ENCODE peak calls at places on chromosomes 3 and 15, in four cellular contexts. G is H1, T is mesendoderm, S is H9. F is an unnamed sample.

GRCh38 chr15:90059208-90059985 is 42.9 kb downstream of the IDH2 start:
- DNase-seq in T (peak), S (peak), G (no peak), F (no peak)

GRCh38 chr15:97567411-97567810 is 393.1 kb upstream of the ARRDC4 start:
- DNase-seq in G (no peak), S (no peak), T (no peak), F (no peak)

GRCh38 chr15:78914027-78914764 is 30.6 kb downstream of the CTSH start:
- DNase-seq in G (no peak), T (peak), S (no peak), F (no peak)

GRCh38 chr3:58074997-58075396 is 66.8 kb downstream of the FLNB start:
- DNase-seq in G (no peak), S (no peak), T (no peak), F (no peak)

GRCh38 chr3:135311699-135312098 is 516.6 kb downstream of the EPHB1 start:
- DNase-seq in T (no peak), S (no peak), G (no peak), F (no peak)

GRCh38 chr3:102085431-102086226 is 236.3 kb downstream of the NFKBIZ start:
- DNase-seq in S (no peak), T (no peak), G (no peak), F (peak)

GRCh38 chr3:24829632-24830229 is 335.1 kb upstream of the THRB start:
- DNase-seq in T (peak), S (peak), G (no peak), F (no peak)

GRCh38 chr3:148857321-148857720 is 7.8 kb upstream of the CPA3 start:
- DNase-seq in T (no peak), G (no peak), S (no peak), F (no peak)

GRCh38 chr3:80395023-80395422 is 627.2 kb upstream of the ROBO1 start:
- DNase-seq in G (no peak), S (no peak), T (no peak), F (no peak)

GRCh38 chr15:33700695-33701303 is 267.5 kb upstream of the CHRM5 start:
- DNase-seq in S (peak), T (peak), G (peak), F (peak)

GRCh38 chr15:41512078-41512394 is 1.6 kb downstream of the LTK start:
- DNase-seq in G (no peak), S (no peak), T (no peak), F (no peak)

GRCh38 chr3:67113802-67114407 is 115.8 kb downstream of the KBTBD8 start:
- DNase-seq in S (peak), T (peak), G (peak), F (peak)

GRCh38 chr3:69370156-69370944 is 15.5 kb downstream of the FRMD4B start:
- DNase-seq in T (no peak), G (no peak), S (no peak), F (no peak)

GRCh38 chr3:79597719-79598118 is 170.1 kb downstream of the ROBO1 start:
- DNase-seq in T (no peak), G (no peak), S (no peak), F (no peak)

GRCh38 chr3:113783463-113783862 is 36.6 kb downstream of the ATP6V1A start:
- DNase-seq in S (no peak), T (peak), G (no peak), F (peak)

GRCh38 chr3:49079270-49079669 is 14.6 kb downstream of the QRICH1 start:
- DNase-seq in T (no peak), S (no peak), G (no peak), F (no peak)

GRCh38 chr3:182212479-182213076 is 500.9 kb downstream of the SOX2 start:
- DNase-seq in S (peak), T (peak), G (peak), F (peak)

GRCh38 chr3:173258721-173259120 is 117.7 kb upstream of the SPATA16 start:
- DNase-seq in T (no peak), S (no peak), G (no peak), F (no peak)

GRCh38 chr15:101650145-101650544 is 2.0 kb downstream of the TM2D3 start:
- DNase-seq in T (no peak), G (no peak), S (no peak), F (no peak)

GRCh38 chr3:126449621-126450051 is 26.1 kb downstream of the ZXDC start:
- DNase-seq in T (no peak), G (no peak), S (peak), F (no peak)

GRCh38 chr3:157201648-157202278 is 41.8 kb upstream of the CCNL1 start:
- DNase-seq in T (peak), S (no peak), G (no peak), F (peak)

GRCh38 chr15:41689834-41690233 is 29.6 kb downstream of the MGA start:
- DNase-seq in S (no peak), G (no peak), T (no peak), F (no peak)

GRCh38 chr3:134378384-134378783 is 4.1 kb upstream of the AMOTL2 start:
- DNase-seq in T (peak), G (peak), S (peak), F (no peak)

GRCh38 chr15:89442671-89443307 is 53.6 kb downstream of the RHCG start:
- DNase-seq in T (peak), S (peak), G (peak), F (peak)

GRCh38 chr3:42904076-42904475 is 1.9 kb upstream of the ZNF662 start:
- DNase-seq in T (no peak), G (no peak), S (no peak), F (no peak)

GRCh38 chr3:35071768-35072167 is 567.6 kb upstream of the ARPP21 start:
- DNase-seq in T (no peak), G (no peak), S (no peak), F (no peak)

GRCh38 chr3:23193835-23194234 is 9.3 kb upstream of the UBE2E2 start:
- DNase-seq in T (no peak), S (no peak), G (no peak), F (no peak)

GRCh38 chr3:102081587-102082289 is 232.4 kb downstream of the NFKBIZ start:
- DNase-seq in G (no peak), T (no peak), S (no peak), F (no peak)

GRCh38 chr15:39908186-39908585 is 11.9 kb downstream of the GPR176 start:
- DNase-seq in S (no peak), T (no peak), G (no peak), F (peak)

GRCh38 chr3:167936010-167936409 is 159.7 kb downstream of the GOLIM4 start:
- DNase-seq in T (no peak), G (no peak), S (no peak), F (no peak)

GRCh38 chr15:29952245-29952644 is 130.0 kb upstream of the TJP1 start:
- DNase-seq in T (no peak), S (no peak), G (no peak), F (no peak)

GRCh38 chr3:41102053-41102556 is 97.2 kb upstream of the CTNNB1 start:
- DNase-seq in G (no peak), S (no peak), T (peak), F (no peak)

GRCh38 chr15:25759421-25759820 is 103.7 kb downstream of the ATP10A start:
- DNase-seq in G (no peak), T (no peak), S (no peak), F (no peak)

GRCh38 chr15:38076806-38077205 is 142.4 kb downstream of the TMCO5A start:
- DNase-seq in G (no peak), S (peak), T (peak), F (no peak)

GRCh38 chr3:46464326-46465195 is at the start of gene LTF:
- DNase-seq in S (peak), T (no peak), G (no peak), F (no peak)

GRCh38 chr3:70618151-70618550 is 305.7 kb upstream of the MDFIC2 start:
- DNase-seq in T (no peak), S (no peak), G (no peak), F (no peak)
- H4K5ac ChIP-seq in T (no peak), S (no peak), G (no peak), F (no peak)

GRCh38 chr15:60683156-60683555 is 204.2 kb upstream of the ICE2 start:
- DNase-seq in G (no peak), T (no peak), S (no peak), F (no peak)
- H4K5ac ChIP-seq in G (no peak), T (no peak), S (no peak), F (no peak)

GRCh38 chr3:61650276-61650675 is 88.9 kb downstream of the PTPRG start:
- DNase-seq in S (no peak), G (no peak), T (no peak), F (peak)
- H4K5ac ChIP-seq in S (no peak), G (no peak), T (no peak), F (no peak)

GRCh38 chr3:16740531-16740930 is 135.3 kb upstream of the DAZL start:
- DNase-seq in T (no peak), G (no peak), S (no peak), F (no peak)
- H4K5ac ChIP-seq in T (no peak), G (no peak), S (no peak), F (no peak)

DNA sequence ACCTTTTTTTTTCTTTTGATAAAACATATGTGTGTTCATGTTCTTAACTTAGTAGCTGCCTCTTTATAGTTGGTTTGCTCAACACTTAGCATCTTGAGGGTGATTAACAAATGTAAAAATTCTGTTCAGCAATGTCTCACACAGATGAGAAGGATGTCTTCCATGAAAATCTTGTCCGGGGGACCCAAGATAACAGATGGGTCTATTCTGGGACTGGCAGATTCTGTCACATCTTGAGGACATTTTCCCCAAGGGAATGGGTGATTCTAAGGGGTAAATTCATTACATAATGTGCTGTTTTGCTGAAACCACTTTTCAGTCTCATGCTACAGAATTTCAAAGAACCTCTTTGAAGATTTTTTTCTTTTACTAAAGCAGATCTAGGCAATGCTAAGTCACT is 342.2 kb downstream of the IGSF11 start:
- DNase-seq in S (no peak), G (no peak), T (no peak), F (no peak)
- H4K5ac ChIP-seq in S (no peak), G (no peak), T (no peak), F (no peak)

DNA sequence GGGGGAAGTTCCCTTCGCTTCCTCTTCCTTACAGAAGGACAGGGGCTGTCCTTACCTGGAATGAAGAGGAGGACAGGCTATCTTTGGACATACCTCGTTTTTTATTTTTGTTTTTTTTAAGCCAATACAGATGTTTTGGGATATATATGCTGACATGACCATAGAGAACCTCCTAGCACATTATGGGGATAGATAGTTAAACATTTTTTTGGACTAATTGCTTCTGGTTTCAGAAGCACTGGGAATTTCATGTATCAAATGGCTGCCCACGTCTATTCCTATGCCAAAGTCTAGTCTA is 238.2 kb upstream of the BHLHE40 start:
- DNase-seq in S (no peak), T (no peak), G (no peak), F (no peak)
- H4K5ac ChIP-seq in S (no peak), T (no peak), G (no peak), F (no peak)

GRCh38 chr3:138767498-138768104 is 67.1 kb downstream of the PIK3CB start:
- DNase-seq in S (no peak), T (no peak), G (no peak), F (no peak)
- H4K5ac ChIP-seq in S (no peak), T (no peak), G (no peak), F (no peak)

DNA sequence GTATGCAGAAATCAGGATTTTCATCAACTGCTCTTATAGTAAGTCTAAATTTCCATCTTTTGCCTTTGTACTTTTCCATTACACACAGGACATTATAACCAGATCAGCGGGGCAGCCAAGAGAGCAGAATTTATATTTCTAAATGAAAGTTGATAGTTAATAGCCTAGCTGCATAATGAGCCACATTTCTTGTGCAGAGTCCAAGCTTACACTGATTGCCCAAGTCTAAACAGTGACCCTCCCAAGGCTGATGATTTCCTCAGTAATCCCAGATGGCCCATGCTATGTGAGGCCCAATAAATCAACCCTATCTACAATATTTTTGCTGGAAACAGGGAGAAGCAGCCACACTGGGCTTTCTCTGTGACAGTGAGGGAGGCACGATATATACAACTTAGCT is 475.8 kb upstream of the KCNMB2 start:
- DNase-seq in T (no peak), S (no peak), G (no peak), F (peak)
- H4K5ac ChIP-seq in T (no peak), S (no peak), G (no peak), F (no peak)

GRCh38 chr3:39166932-39167532 is 13.6 kb upstream of the CSRNP1 start:
- DNase-seq in G (no peak), T (no peak), S (no peak), F (peak)
- H4K5ac ChIP-seq in G (no peak), T (no peak), S (no peak), F (no peak)

DNA sequence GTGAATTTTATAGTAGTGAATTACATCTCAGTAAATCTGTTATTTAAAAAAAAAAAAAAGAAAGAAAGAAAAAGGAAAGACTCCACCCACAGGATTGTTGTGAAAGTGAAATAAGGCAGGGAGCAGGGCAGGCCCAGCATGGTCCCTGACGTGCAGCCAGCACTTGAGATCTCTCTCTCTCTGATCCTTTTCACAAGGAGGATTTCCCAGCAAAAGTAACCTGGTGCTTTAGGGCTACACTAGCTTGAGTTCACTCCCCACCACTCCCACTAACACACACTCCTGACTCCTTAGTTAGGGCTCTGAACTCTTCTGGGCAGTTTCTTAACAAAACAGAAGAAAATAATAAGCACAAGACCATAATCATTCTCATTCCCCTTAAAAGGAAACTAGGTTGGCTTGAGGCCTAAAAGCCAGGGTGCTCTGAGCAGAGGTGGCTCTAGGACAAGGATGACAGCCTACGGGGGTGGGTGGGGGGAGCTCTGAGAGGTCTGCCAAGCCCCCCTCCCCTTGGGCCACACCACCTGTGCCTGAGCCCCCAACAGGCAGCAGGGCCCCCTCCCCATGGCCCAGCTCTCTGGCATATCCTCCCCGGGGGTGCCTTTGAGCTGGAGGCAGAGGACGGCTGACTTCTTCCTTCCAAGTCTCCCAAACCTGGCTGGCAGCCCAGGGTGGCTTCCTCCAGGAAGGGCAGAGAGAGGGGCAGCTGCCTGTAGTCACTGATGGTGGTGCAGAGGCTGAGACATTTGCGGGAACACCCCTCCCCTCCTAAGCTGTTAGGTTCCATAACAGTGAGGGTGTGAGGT is 831 bp downstream of the TMEM40 start:
- DNase-seq in T (no peak), S (no peak), G (no peak), F (peak)
- H4K5ac ChIP-seq in T (no peak), S (no peak), G (no peak), F (peak)

F was measured in IMR-90.